ENCODE peak calls at places on chromosomes 7 and 10, in nine cellular contexts. G is H9, J is AG04450, U is endothelial cell, K is cardiac muscle cell, C is B cell, M is Peyer's patch, O is cardiac fibroblast, L is pancreas. I is an unnamed sample.

GRCh38 chr10:83433705-83434104 is 705.6 kb upstream of the GHITM start:
- DNase-seq in G (no peak), J (no peak), U (no peak), K (no peak), C (no peak), M (no peak), O (no peak), L (no peak), I (no peak)

GRCh38 chr10:34194259-34194658 is 620.8 kb downstream of the PARD3 start:
- DNase-seq in G (no peak), J (peak), U (no peak), K (peak), C (no peak), M (no peak), O (peak), L (no peak), I (peak)

GRCh38 chr7:50307368-50308012 is 3.0 kb downstream of the IKZF1 start:
- DNase-seq in G (no peak), J (no peak), U (no peak), K (no peak), C (no peak), M (no peak), O (no peak), L (no peak), I (no peak)

GRCh38 chr7:919924-920341 is 34.5 kb downstream of the ADAP1 start:
- DNase-seq in G (no peak), J (no peak), U (no peak), K (no peak), C (no peak), M (peak), O (no peak), L (no peak), I (no peak)

GRCh38 chr10:3785849-3786290 is 861 bp upstream of the KLF6 start:
- DNase-seq in G (peak), J (no peak), U (peak), K (peak), C (no peak), M (no peak), O (peak), L (peak), I (no peak)

GRCh38 chr10:12974845-12975199 is 26.7 kb downstream of the CCDC3 start:
- DNase-seq in G (no peak), J (no peak), U (no peak), K (no peak), C (no peak), M (no peak), O (no peak), L (no peak), I (no peak)

GRCh38 chr10:77605466-77605865 is 32.1 kb downstream of the KCNMA1 start:
- DNase-seq in G (peak), J (no peak), U (peak), K (no peak), C (no peak), M (no peak), O (no peak), L (no peak), I (no peak)

GRCh38 chr10:78212134-78212785 is 178.6 kb downstream of the RPS24 start:
- DNase-seq in G (no peak), J (no peak), U (no peak), K (no peak), C (no peak), M (no peak), O (no peak), L (no peak), I (no peak)

GRCh38 chr10:67277402-67277801 is 351.6 kb downstream of the LRRTM3 start:
- DNase-seq in G (no peak), J (no peak), U (no peak), K (no peak), C (no peak), M (no peak), O (no peak), L (no peak), I (no peak)

GRCh38 chr7:18995811-18996400 is 121.5 kb downstream of the TWIST1 start:
- DNase-seq in G (no peak), J (no peak), U (no peak), K (no peak), C (no peak), M (no peak), O (no peak), L (no peak), I (peak)

GRCh38 chr10:131320860-131321604 is 9.5 kb upstream of the TCERG1L start:
- DNase-seq in G (no peak), J (no peak), U (no peak), K (no peak), C (no peak), M (no peak), O (no peak), L (no peak), I (no peak)

GRCh38 chr10:131318791-131319190 is 7.3 kb upstream of the TCERG1L start:
- DNase-seq in G (no peak), J (no peak), U (no peak), K (no peak), C (no peak), M (no peak), O (no peak), L (no peak), I (no peak)

DNA sequence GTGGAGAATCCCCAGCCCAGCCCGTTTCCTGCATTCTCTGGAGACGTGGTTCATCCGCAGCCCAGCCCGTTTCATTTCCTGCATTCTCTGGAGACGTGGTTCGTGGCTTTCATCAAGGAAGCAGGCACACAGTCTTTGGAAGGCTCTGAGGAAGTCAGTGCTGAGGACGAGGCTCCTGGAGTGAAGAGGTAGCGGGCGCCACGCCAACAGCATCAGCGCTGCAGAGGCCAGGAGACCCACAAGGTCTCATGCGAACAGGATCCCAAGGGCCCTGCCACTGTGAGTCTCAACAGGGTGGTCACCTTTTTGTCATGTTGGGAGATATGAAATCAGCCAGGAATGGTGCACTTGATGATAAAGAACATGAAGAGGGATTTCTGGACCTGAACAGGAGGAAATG is 12.4 kb upstream of the TCERG1L start:
- DNase-seq in G (no peak), J (no peak), U (no peak), K (no peak), C (no peak), M (no peak), O (no peak), L (no peak), I (no peak)
- TF ChIP-seq CTCF in G (no peak), J (no peak), U (no peak), K (no peak), C (no peak), M (no peak), O (no peak), L (no peak), I (no peak)

GRCh38 chr10:127813290-127813689 is 76.3 kb downstream of the FOXI2 start:
- DNase-seq in G (no peak), J (no peak), U (no peak), K (no peak), C (no peak), M (no peak), O (peak), L (no peak), I (no peak)

GRCh38 chr10:127815147-127815546 is 77.6 kb downstream of the CLRN3 start:
- DNase-seq in G (no peak), J (no peak), U (no peak), K (no peak), C (no peak), M (no peak), O (peak), L (no peak), I (no peak)
- TF ChIP-seq CTCF in G (peak), J (no peak), U (peak), K (peak), C (no peak), M (no peak), O (peak), L (no peak), I (no peak)

GRCh38 chr7:105487559-105488218 is 34.4 kb downstream of the PUS7 start:
- DNase-seq in G (no peak), J (peak), U (peak), K (peak), C (peak), M (no peak), O (peak), L (no peak), I (peak)
- TF ChIP-seq CTCF in G (peak), J (peak), U (no peak), K (peak), C (peak), M (peak), O (peak), L (no peak), I (peak)

GRCh38 chr7:35596061-35596460 is 98.9 kb downstream of the HERPUD2 start:
- DNase-seq in G (no peak), J (peak), U (no peak), K (peak), C (no peak), M (no peak), O (peak), L (no peak), I (no peak)

GRCh38 chr7:35588647-35589046 is 106.3 kb downstream of the HERPUD2 start:
- DNase-seq in G (no peak), J (no peak), U (no peak), K (no peak), C (no peak), M (no peak), O (no peak), L (no peak), I (no peak)

GRCh38 chr7:35599061-35599460 is 95.9 kb downstream of the HERPUD2 start:
- DNase-seq in G (no peak), J (no peak), U (no peak), K (no peak), C (no peak), M (no peak), O (no peak), L (no peak), I (no peak)

GRCh38 chr7:35599642-35600041 is 95.3 kb downstream of the HERPUD2 start:
- DNase-seq in G (no peak), J (no peak), U (no peak), K (no peak), C (no peak), M (no peak), O (no peak), L (no peak), I (no peak)

GRCh38 chr7:35593896-35594295 is 101.0 kb downstream of the HERPUD2 start:
- DNase-seq in G (peak), J (no peak), U (peak), K (no peak), C (no peak), M (no peak), O (no peak), L (no peak), I (no peak)
- TF ChIP-seq CTCF in G (peak), J (peak), U (peak), K (peak), C (peak), M (no peak), O (peak), L (peak), I (peak)

DNA sequence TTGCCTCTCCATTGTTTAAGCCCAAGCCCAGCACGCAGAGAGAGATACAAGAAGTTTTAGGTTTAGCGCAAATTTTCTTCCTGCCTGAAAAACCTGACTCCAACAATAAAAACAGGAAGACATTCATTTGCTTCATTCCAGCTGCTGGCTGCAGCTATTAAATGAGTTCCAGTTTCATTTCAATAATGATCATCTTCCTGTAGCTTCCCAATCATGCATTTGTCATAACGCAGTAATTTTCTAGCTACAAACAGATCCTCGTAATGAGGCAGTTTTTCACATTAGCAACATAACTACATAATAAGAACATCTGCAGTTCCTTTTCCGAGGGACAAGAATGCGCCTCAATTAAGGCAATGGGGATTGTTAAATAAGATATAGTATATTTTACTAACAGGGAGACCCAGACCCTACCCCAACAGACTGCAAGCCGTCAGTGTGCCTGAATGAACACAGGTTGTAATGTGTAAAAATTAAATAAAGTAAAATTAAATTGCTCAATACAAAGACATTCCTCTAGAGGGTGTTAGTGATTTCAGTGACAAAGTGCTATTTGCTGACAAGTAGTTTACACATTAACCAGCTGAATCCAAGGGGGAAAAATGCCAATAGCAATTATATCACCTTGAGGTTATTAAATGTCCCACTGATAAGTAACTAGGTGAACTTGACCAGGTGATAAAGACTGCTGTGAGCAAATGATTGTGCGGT is 110.7 kb downstream of the EBF3 start:
- DNase-seq in G (no peak), J (no peak), U (no peak), K (peak), C (no peak), M (no peak), O (peak), L (no peak), I (no peak)
- TF ChIP-seq CTCF in G (peak), J (no peak), U (peak), K (peak), C (peak), M (peak), O (peak), L (peak), I (peak)

GRCh38 chr7:29839302-29839701 is 33.0 kb downstream of the WIPF3 start:
- DNase-seq in G (no peak), J (peak), U (no peak), K (peak), C (no peak), M (no peak), O (peak), L (no peak), I (peak)
- TF ChIP-seq CTCF in G (no peak), J (no peak), U (no peak), K (no peak), C (no peak), M (no peak), O (no peak), L (no peak), I (peak)

GRCh38 chr10:89556590-89556989 is 21.2 kb upstream of the SLC16A12 start:
- DNase-seq in G (no peak), J (no peak), U (no peak), K (peak), C (no peak), M (no peak), O (peak), L (no peak), I (no peak)

GRCh38 chr10:89552213-89552612 is 16.8 kb upstream of the SLC16A12 start:
- DNase-seq in G (no peak), J (no peak), U (no peak), K (no peak), C (no peak), M (no peak), O (no peak), L (no peak), I (no peak)

GRCh38 chr10:89553064-89553734 is 17.8 kb upstream of the SLC16A12 start:
- DNase-seq in G (no peak), J (peak), U (no peak), K (peak), C (no peak), M (no peak), O (peak), L (no peak), I (peak)

GRCh38 chr10:89554433-89554832 is 19.0 kb upstream of the SLC16A12 start:
- DNase-seq in G (no peak), J (no peak), U (no peak), K (no peak), C (no peak), M (no peak), O (peak), L (no peak), I (no peak)

DNA sequence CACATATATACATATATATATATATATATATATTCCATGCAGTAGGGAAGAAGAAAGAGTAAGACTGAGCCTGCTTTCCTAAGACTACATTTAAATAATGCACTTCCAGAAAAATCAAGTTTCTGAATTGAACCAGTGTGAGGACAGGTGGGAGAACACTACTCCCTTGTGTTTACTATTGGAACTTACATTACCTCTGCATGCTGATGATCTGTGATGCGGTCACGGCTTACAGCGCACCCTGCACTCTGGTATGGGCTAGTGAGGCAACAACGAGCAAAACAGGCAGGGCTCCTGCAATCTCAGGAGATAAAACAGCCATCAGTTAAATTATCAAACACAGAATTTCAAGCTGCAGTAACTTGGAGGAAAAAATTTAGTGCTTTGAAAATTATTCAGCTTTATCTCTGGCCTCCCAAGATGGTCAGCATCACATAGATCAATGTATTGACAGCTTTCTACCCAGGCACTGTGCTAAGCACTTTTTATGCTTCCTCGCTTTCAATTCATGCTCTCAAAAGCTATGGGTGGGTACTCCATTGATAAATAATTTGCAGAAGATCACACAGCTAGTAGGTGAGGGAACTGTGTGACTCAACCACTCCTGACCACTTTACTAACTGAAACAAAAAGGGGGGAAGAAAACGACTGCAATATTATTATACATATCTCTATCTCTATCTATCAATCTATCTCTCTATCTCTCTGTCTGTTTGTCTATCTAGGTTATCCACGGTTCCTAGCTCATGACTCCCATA is 20.5 kb upstream of the SLC16A12 start:
- DNase-seq in G (no peak), J (no peak), U (no peak), K (peak), C (no peak), M (no peak), O (peak), L (no peak), I (no peak)
- TF ChIP-seq CTCF in G (peak), J (peak), U (no peak), K (peak), C (no peak), M (no peak), O (peak), L (no peak), I (no peak)

DNA sequence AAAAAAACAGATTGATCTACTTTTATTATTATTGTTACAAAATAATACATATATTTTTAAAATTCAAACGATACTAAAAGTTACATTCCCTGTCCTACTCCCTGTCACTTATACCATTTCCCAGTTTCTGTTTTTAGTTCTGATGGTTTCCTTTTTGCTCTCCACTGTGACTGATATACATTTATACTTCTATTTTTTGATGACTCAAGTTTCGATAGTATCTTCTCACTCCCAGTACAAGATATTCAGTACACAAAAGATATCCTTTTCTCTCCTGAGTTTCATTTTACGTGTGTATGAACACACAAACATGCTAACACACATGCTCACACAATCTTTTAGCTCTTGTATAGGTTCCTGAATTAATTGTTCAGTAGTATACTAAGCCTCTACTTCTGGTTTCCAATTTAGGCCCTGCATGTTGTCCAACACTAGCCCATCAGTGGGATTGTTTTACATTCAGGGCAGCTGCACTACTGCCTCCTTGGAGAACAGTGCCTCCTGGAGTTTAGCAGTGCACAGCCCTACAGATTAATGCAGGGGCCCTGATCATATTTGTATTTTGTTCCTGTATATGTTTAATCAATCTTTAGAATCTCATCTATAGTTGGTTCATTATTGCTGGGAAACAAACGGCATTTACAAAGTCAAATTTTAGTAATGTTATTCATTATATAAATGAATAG is 131.0 kb downstream of the TES start:
- DNase-seq in G (no peak), J (no peak), U (no peak), K (peak), C (no peak), M (no peak), O (peak), L (no peak), I (no peak)
- TF ChIP-seq CTCF in G (peak), J (peak), U (no peak), K (peak), C (no peak), M (no peak), O (peak), L (peak), I (no peak)

GRCh38 chr10:46225597-46225996 is 61.2 kb upstream of the ANTXRL start:
- DNase-seq in G (no peak), J (no peak), U (no peak), K (no peak), C (no peak), M (peak), O (no peak), L (no peak), I (no peak)

GRCh38 chr10:46222364-46222935 is 64.3 kb upstream of the ANTXRL start:
- DNase-seq in G (no peak), J (no peak), U (no peak), K (peak), C (no peak), M (no peak), O (peak), L (no peak), I (no peak)

GRCh38 chr10:46224414-46224682 is 62.4 kb upstream of the ANTXRL start:
- DNase-seq in G (no peak), J (no peak), U (no peak), K (no peak), C (no peak), M (peak), O (no peak), L (no peak), I (no peak)

GRCh38 chr10:46223064-46223480 is 63.7 kb upstream of the ANTXRL start:
- DNase-seq in G (peak), J (no peak), U (no peak), K (no peak), C (no peak), M (peak), O (no peak), L (no peak), I (no peak)

DNA sequence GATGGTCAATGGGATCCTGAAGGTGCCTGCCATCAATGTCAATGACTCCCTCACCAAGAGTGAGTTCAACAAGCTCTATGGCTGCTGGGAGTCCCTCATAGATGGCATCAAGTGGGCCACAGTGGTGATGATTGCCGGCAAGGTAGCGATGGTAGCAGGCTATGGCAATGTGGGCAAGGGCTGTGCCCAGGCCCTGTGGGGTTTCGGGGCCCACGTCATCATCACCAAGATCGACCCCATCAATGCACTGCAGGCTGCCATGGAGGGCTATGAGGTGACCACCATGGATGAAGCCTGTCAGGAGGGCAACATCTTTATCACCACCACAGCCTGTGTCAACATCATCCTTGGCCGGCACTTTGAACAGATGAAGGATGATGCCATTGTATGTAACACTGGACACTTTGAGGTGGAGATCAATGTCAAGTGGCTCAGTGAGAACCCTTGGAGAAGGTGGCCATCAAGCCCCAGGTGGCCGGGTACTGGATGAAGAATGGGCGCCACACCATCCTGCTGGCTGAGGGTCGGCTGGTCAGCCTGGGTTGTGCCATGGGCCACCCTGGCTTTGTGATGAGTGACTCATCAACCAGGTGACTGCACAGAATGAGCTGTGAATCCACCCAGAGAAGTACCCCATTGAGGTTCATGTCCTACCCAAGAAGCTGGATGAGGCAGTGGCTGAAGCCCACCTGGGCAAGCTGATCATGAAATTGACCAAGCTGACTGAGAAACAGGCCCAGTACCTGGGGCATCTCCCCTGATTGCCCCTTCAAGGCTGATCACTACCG is 63.0 kb upstream of the ANTXRL start:
- DNase-seq in G (no peak), J (no peak), U (no peak), K (no peak), C (no peak), M (peak), O (no peak), L (no peak), I (no peak)
- TF ChIP-seq CTCF in G (no peak), J (no peak), U (no peak), K (no peak), C (no peak), M (no peak), O (no peak), L (no peak), I (no peak)

I was measured in AG09319.